ENCODE peak calls at places on chromosomes 4 and X, in seven cellular contexts. D is brain microvascular endothelial cell, H is ACHN, Y is esophagus squamous epithelium, J is A549, F is anterior cingulate cortex, C is NCI-H1417. A is an unnamed sample.
A peak's percentile ranks its signal among the peaks of the same experiment; 100 is the strongest.

GRCh38 chr4:81405900-81406401 is 65.8 kb downstream of the RASGEF1B start:
- DNase-seq in F (no peak), D (peak; percentile 57), H (peak; percentile 71), C (peak; percentile 59), J (peak; percentile 29), Y (no peak), A (peak; percentile 86)

GRCh38 chr4:77347341-77347740 is 190.3 kb downstream of the CCNG2 start:
- DNase-seq in Y (no peak), F (no peak), C (no peak), H (no peak), D (no peak), J (no peak), A (no peak)

GRCh38 chr4:153522800-153523089 is 56.6 kb downstream of the TMEM131L start:
- DNase-seq in C (no peak), H (no peak), D (no peak), Y (no peak), J (no peak), F (no peak), A (no peak)

GRCh38 chr4:7546152-7546808 is 111.5 kb upstream of the PSAPL1 start:
- DNase-seq in J (no peak), F (no peak), C (no peak), H (no peak), D (no peak), Y (no peak), A (no peak)

GRCh38 chr4:184792950-184793555 is 32.7 kb downstream of the ACSL1 start:
- DNase-seq in D (peak; percentile 94), Y (no peak), H (peak; percentile 91), J (no peak), F (no peak), C (no peak), A (no peak)

GRCh38 chrX:9465380-9466114 is 689 bp downstream of the TBL1X start:
- DNase-seq in C (peak; percentile 78), Y (no peak), F (peak; percentile 1), J (peak; percentile 12), D (no peak), H (no peak), A (no peak)

GRCh38 chr4:139922625-139923024 is 231.4 kb downstream of the MAML3 start:
- DNase-seq in C (no peak), Y (no peak), H (no peak), D (no peak), J (no peak), F (peak; percentile 6), A (no peak)

GRCh38 chrX:119015407-119016242 is 41.2 kb downstream of the LONRF3 start:
- DNase-seq in C (no peak), Y (no peak), H (peak; percentile 54), D (peak; percentile 82), F (no peak), J (peak; percentile 14), A (no peak)

GRCh38 chrX:110188701-110189558 is 129.0 kb downstream of the AMMECR1 start:
- DNase-seq in C (no peak), Y (no peak), H (no peak), D (no peak), F (no peak), J (no peak), A (no peak)